ENCODE peak calls at places on chromosomes 5 and 9, in five cellular contexts. G is CD4-positive, alpha-beta T cell; N is cardiac muscle cell; B is H9; Z is HCT116. M is an unnamed sample.

GRCh38 chr9:88829276-88829675 is 162.0 kb upstream of the S1PR3 start:
- DNase-seq in G (no peak), N (no peak), B (no peak), Z (no peak), M (no peak)

GRCh38 chr9:83639266-83639665 is 16.3 kb downstream of the IDNK start:
- DNase-seq in G (no peak), N (no peak), B (no peak), Z (no peak), M (no peak)

GRCh38 chr9:95104088-95104960 is 213.2 kb downstream of the FANCC start:
- DNase-seq in G (no peak), N (peak; percentile 15), B (no peak), Z (no peak), M (no peak)

GRCh38 chr5:86864022-86864421 is 246.3 kb downstream of the COX7C start:
- DNase-seq in G (no peak), N (no peak), B (no peak), Z (no peak), M (no peak)

GRCh38 chr9:9122230-9122875 is 1322.8 kb upstream of the DMAC1 start:
- DNase-seq in G (no peak), N (no peak), B (no peak), Z (no peak), M (no peak)

GRCh38 chr9:136333486-136333885 is 6.1 kb downstream of the GPSM1 start:
- DNase-seq in G (no peak), N (no peak), B (no peak), Z (no peak), M (no peak)

GRCh38 chr5:9437741-9438240 is 108.1 kb downstream of the SEMA5A start:
- DNase-seq in G (no peak), N (peak; percentile 42), B (no peak), Z (no peak), M (no peak)

GRCh38 chr9:6938873-6939272 is 181.1 kb downstream of the KDM4C start:
- DNase-seq in G (no peak), N (no peak), B (no peak), Z (no peak), M (no peak)

DNA sequence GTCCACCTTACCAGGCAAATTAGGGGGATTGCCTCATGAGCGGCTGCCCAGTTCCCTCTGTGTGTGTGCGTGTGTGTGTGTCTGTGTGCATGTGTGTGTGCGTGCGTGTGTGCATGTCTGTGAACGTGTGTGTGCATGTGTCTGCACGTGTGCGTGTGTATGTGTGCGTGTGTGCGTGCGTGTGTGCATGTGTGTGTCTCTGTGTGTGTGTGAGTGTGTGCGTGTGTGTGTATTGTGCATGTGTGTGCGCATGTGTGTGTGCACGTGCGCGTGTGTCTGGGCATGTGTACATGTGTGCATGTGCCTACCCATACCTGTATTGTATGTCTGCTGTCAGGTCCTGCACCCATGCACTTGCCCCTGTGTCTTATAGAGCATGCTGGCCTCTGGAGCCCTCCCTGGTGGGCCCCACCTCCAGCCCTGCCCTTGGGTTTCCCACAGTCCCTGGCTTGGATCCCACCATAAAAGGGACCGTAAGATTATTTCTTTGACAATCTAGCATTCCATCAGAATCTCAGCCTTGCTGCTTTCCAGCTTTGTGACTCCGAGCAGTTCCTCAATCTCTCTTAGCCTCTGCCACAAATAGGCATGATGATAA is 9.3 kb downstream of the PSD2 start:
- DNase-seq in G (no peak), N (no peak), B (no peak), Z (no peak), M (no peak)
- H3K27me3 ChIP-seq in G (peaks cover 10% of the 10 kb centered on the region), N (peaks cover 52% of the 10 kb centered on the region), B (peaks cover 3% of the 10 kb centered on the region), Z (peaks cover 22% of the 10 kb centered on the region), M (no peaks in the 10 kb centered on the region)

GRCh38 chr9:37528652-37529072 is 42.9 kb downstream of the POLR1E start:
- DNase-seq in G (no peak), N (no peak), B (no peak), Z (no peak), M (no peak)
- H3K27ac ChIP-seq in G (peak overlapping the region; percentile 1), N (no peak overlapping the region), B (no peak overlapping the region), Z (no peak overlapping the region), M (no peak overlapping the region)

DNA sequence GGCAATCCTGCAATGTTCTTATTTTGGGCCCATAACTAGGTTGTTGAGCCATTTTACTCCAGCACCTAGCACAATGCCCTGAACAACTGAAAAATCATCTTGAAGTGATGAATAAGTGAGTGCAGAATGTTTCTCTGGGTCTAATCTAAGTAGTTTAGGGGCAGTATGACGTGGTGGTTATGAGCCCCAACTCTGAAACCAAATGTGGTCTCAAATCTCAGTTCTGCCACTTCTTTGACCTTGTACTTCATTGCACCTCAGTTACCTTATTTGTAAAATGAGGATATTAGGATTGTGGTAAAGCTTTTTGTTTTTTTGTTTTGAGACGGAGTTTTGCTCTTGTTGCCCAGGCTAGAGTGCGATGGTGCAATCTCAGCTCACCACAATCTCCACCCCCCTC is 80.9 kb upstream of the SNX2 start:
- DNase-seq in G (no peak), N (no peak), B (no peak), Z (no peak), M (no peak)
- TF ChIP-seq CTCF in G (no peak), N (no peak), B (no peak), Z (no peak), M (no peak)

GRCh38 chr9:133609311-133610098 is at the start of gene FAM163B:
- DNase-seq in G (peak; percentile 41), N (peak; percentile 69), B (peak; percentile 72), Z (no peak), M (peak; percentile 51)

GRCh38 chr9:133607381-133607780 is 1.8 kb downstream of the FAM163B start:
- DNase-seq in G (no peak), N (no peak), B (no peak), Z (no peak), M (no peak)

GRCh38 chr9:133608881-133609280 is 308 bp downstream of the FAM163B start:
- DNase-seq in G (no peak), N (no peak), B (no peak), Z (no peak), M (no peak)

GRCh38 chr9:133607976-133608375 is 1.2 kb downstream of the FAM163B start:
- DNase-seq in G (no peak), N (no peak), B (no peak), Z (no peak), M (no peak)

DNA sequence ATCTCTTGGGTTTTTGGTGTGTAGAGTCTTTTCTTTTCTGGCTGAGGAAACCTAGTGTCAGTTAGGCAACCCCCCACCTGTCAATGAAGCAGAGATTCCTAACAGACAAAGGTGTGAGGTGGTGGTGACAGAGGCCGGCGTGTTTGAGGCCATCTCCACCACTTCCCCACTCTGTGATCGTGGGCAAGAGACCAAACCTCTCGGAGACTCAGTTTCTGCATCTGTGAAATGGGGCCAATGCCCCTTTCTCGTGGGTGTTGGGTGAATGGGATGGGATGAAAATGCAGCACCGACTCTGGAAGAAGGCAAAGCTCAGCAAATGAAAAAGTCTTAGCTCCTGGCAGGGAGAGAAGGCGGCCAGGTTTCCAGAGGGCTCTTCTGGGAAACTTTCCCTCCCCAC is 807 bp downstream of the FAM163B start:
- DNase-seq in G (no peak), N (no peak), B (no peak), Z (no peak), M (no peak)
- H3K27me3 ChIP-seq in G (peaks cover 38% of the 10 kb centered on the region), N (peaks cover 47% of the 10 kb centered on the region), B (peaks cover 8% of the 10 kb centered on the region), Z (peaks cover 59% of the 10 kb centered on the region), M (no peaks in the 10 kb centered on the region)

GRCh38 chr5:133294380-133294779 is 242.6 kb downstream of the HSPA4 start:
- DNase-seq in G (no peak), N (no peak), B (no peak), Z (no peak), M (no peak)

GRCh38 chr5:133291524-133291923 is 239.7 kb downstream of the HSPA4 start:
- DNase-seq in G (no peak), N (no peak), B (no peak), Z (no peak), M (no peak)

GRCh38 chr5:133290669-133291235 is 238.9 kb downstream of the HSPA4 start:
- DNase-seq in G (no peak), N (no peak), B (no peak), Z (no peak), M (no peak)

GRCh38 chr5:133293953-133294352 is 242.1 kb downstream of the HSPA4 start:
- DNase-seq in G (no peak), N (no peak), B (no peak), Z (no peak), M (no peak)

DNA sequence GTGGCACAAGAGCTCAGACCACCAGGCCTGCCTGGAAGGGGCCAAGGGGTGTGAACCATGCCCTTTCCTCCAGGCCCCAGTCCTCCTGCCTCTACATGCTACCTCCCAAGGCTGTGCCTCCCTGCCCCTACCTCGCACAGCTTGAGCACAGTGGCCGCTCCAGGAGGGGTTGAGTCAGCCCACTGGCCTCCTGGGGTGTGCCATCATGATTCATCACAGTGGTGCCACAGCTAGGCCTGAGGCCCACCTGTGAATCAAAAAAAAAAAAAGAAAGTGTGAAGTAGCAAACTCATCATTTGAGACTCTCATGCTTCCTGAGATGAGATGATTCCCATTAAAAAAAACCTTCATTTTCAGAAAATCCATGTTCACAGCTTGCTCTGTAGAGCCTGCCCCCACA is 240.5 kb downstream of the HSPA4 start:
- DNase-seq in G (no peak), N (no peak), B (no peak), Z (peak; percentile 69), M (no peak)
- H3K27ac ChIP-seq in G (no peak overlapping the region), N (no peak overlapping the region), B (no peak overlapping the region), Z (no peak overlapping the region), M (no peak overlapping the region)

GRCh38 chr5:180117378-180117725 is 45.8 kb upstream of the RNF130 start:
- DNase-seq in G (no peak), N (no peak), B (no peak), Z (no peak), M (no peak)
- TF ChIP-seq CTCF in G (no peak), N (no peak), B (no peak), Z (no peak), M (no peak)

M was measured in WERI-Rb-1.